ENCODE peak calls at places on chromosomes 7 and 10, in nine cellular contexts. I is fibroblast of pulmonary artery; X is CD8-positive, alpha-beta T cell; H is uterus; J is Calu3; P is mammary epithelial cell; F is Peyer's patch; N is CD4-positive, alpha-beta T cell; D is HFFc6. E is an unnamed sample.

GRCh38 chr7:41559426-41559825 is 143.5 kb downstream of the INHBA start:
- DNase-seq in I (no peak), X (no peak), H (no peak), J (peak; percentile 24), P (peak; percentile 58), F (no peak), N (no peak), D (no peak), E (no peak)

GRCh38 chr10:43255644-43256431 is 11.0 kb downstream of the RASGEF1A start:
- DNase-seq in I (peak; percentile 14), X (no peak), H (no peak), J (peak; percentile 53), P (no peak), F (no peak), N (no peak), D (no peak), E (peak; percentile 36)

GRCh38 chr10:1293636-1294440 is 237.7 kb downstream of the WDR37 start:
- DNase-seq in I (no peak), X (no peak), H (no peak), J (no peak), P (no peak), F (no peak), N (no peak), D (no peak), E (no peak)

GRCh38 chr10:88553116-88553752 is 29.9 kb downstream of the RNLS start:
- DNase-seq in I (peak; percentile 91), X (no peak), H (peak; percentile 67), J (peak; percentile 9), P (peak; percentile 66), F (no peak), N (peak; percentile 2), D (peak; percentile 75), E (no peak)

GRCh38 chr7:44439933-44440332 is 50.5 kb downstream of the NUDCD3 start:
- DNase-seq in I (no peak), X (no peak), H (no peak), J (no peak), P (no peak), F (no peak), N (no peak), D (no peak), E (no peak)

GRCh38 chr7:132865766-132866531 is 215.9 kb downstream of the CHCHD3 start:
- DNase-seq in I (peak; percentile 28), X (no peak), H (no peak), J (no peak), P (no peak), F (no peak), N (no peak), D (peak; percentile 86), E (no peak)

GRCh38 chr10:86668297-86669165 is at the start of gene LDB3:
- DNase-seq in I (peak; percentile 30), X (no peak), H (peak; percentile 57), J (peak; percentile 49), P (no peak), F (no peak), N (no peak), D (peak; percentile 36), E (no peak)

GRCh38 chr10:29136401-29136800 is 152.5 kb upstream of the LYZL1 start:
- DNase-seq in I (peak; percentile 67), X (no peak), H (no peak), J (no peak), P (peak; percentile 16), F (no peak), N (no peak), D (no peak), E (no peak)

GRCh38 chr10:63922714-63923317 is 401.6 kb downstream of the REEP3 start:
- DNase-seq in I (no peak), X (no peak), H (no peak), J (peak; percentile 18), P (no peak), F (no peak), N (no peak), D (no peak), E (no peak)

GRCh38 chr7:132077986-132078385 is 498.3 kb downstream of the PLXNA4 start:
- DNase-seq in I (peak; percentile 69), X (no peak), H (peak; percentile 46), J (no peak), P (no peak), F (no peak), N (no peak), D (no peak), E (no peak)

GRCh38 chr7:2646680-2647571 is 15.1 kb downstream of the TTYH3 start:
- DNase-seq in I (no peak), X (no peak), H (no peak), J (no peak), P (no peak), F (no peak), N (no peak), D (no peak), E (no peak)

GRCh38 chr10:24722131-24722675 is 1.5 kb downstream of the ARHGAP21 start:
- DNase-seq in I (peak; percentile 35), X (no peak), H (no peak), J (no peak), P (peak; percentile 35), F (no peak), N (no peak), D (peak; percentile 9), E (no peak)

GRCh38 chr7:24354456-24354855 is 70.5 kb downstream of the NPY start:
- DNase-seq in I (no peak), X (no peak), H (no peak), J (no peak), P (no peak), F (no peak), N (no peak), D (no peak), E (no peak)

GRCh38 chr7:6725003-6725402 is 18.3 kb upstream of the ZNF12 start:
- DNase-seq in I (no peak), X (no peak), H (no peak), J (no peak), P (no peak), F (no peak), N (no peak), D (no peak), E (no peak)

GRCh38 chr7:73822319-73823173 is 8.2 kb upstream of the CLDN4 start:
- DNase-seq in I (peak; percentile 66), X (no peak), H (peak; percentile 40), J (peak; percentile 53), P (peak; percentile 100), F (peak; percentile 95), N (no peak), D (peak; percentile 99), E (no peak)

GRCh38 chr10:100339236-100339635 is 7.8 kb upstream of the SCD start:
- DNase-seq in I (no peak), X (no peak), H (no peak), J (no peak), P (no peak), F (no peak), N (no peak), D (no peak), E (no peak)

GRCh38 chr7:66076459-66077329 is 1.1 kb downstream of the ASL start:
- DNase-seq in I (no peak), X (no peak), H (no peak), J (peak; percentile 12), P (no peak), F (peak; percentile 79), N (no peak), D (no peak), E (no peak)

GRCh38 chr10:108445746-108446145 is 1281.2 kb upstream of the SORCS1 start:
- DNase-seq in I (no peak), X (no peak), H (no peak), J (no peak), P (no peak), F (no peak), N (no peak), D (peak; percentile 46), E (no peak)

GRCh38 chr10:29603516-29603915 is 31.3 kb downstream of the SVIL start:
- DNase-seq in I (no peak), X (no peak), H (no peak), J (no peak), P (no peak), F (no peak), N (no peak), D (no peak), E (no peak)

GRCh38 chr7:29873644-29874294 is 67.5 kb downstream of the WIPF3 start:
- DNase-seq in I (no peak), X (no peak), H (no peak), J (no peak), P (no peak), F (no peak), N (no peak), D (no peak), E (no peak)
- TF ChIP-seq CTCF in I (no peak), X (no peak), H (no peak), J (no peak), P (no peak), F (no peak), N (no peak), D (no peak), E (no peak)

GRCh38 chr7:116598278-116598677 is 73.4 kb downstream of the CAV1 start:
- DNase-seq in I (no peak), X (no peak), H (no peak), J (peak; percentile 13), P (no peak), F (no peak), N (no peak), D (no peak), E (no peak)
- TF ChIP-seq CTCF in I (peak; percentile 43), X (no peak), H (no peak), J (peak; percentile 23), P (peak; percentile 25), F (peak; percentile 34), N (no peak), D (peak; percentile 72), E (no peak)

GRCh38 chr10:114379631-114380041 is 24.7 kb downstream of the AFAP1L2 start:
- DNase-seq in I (no peak), X (no peak), H (peak; percentile 46), J (no peak), P (no peak), F (no peak), N (no peak), D (no peak), E (no peak)
- TF ChIP-seq CTCF in I (no peak), X (no peak), H (no peak), J (no peak), P (no peak), F (no peak), N (no peak), D (no peak), E (no peak)

DNA sequence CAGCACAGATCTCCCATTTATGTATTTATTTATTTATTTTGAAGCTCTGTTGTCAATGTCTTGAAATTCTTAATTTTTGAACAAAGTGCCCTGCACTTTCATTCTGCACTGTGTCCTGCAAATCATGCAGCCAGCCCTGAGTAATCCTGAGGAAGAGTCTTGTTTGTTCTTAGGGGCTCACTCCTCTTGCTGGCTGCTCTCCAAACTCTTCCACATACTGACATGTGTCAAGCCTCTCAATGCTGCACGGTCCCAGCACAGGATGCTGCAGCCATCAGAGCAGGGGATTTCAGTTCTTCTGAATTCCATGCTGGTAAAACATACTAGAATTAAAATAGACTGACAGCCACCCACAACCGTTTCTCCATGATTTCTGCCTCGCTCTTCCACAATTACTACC is 207.2 kb downstream of the PARD3 start:
- DNase-seq in I (no peak), X (no peak), H (no peak), J (no peak), P (no peak), F (no peak), N (no peak), D (no peak), E (no peak)
- TF ChIP-seq CTCF in I (no peak), X (no peak), H (no peak), J (no peak), P (no peak), F (no peak), N (no peak), D (no peak), E (no peak)